ENCODE peak calls at places on chromosomes 16 and 17, in six cellular contexts. One of them, this sample, is unnamed.
A peak's percentile ranks its signal among the peaks of the same experiment; 100 is the strongest.

GRCh38 chr17:17568772-17569195 is 22.7 kb downstream of the PEMT start:
- DNase-seq in GM10248: peak; percentile 80
- DNase-seq in activated gamma-delta T cell treated with Interleukin-2 at 50 U/mL for 16 hours: peak; percentile 36
- DNase-seq in OCI-LY7: peak; percentile 52
- DNase-seq in prostate gland: peak; percentile 76
- DNase-seq in colonic mucosa: peak; percentile 90
- DNase-seq in this sample: peak; percentile 85

GRCh38 chr16:70157105-70157476 is 16.5 kb upstream of the CLEC18C start:
- DNase-seq in GM10248: peak; percentile 14
- DNase-seq in activated gamma-delta T cell treated with Interleukin-2 at 50 U/mL for 16 hours: no peak
- DNase-seq in OCI-LY7: no peak
- DNase-seq in prostate gland: peak; percentile 4
- DNase-seq in colonic mucosa: peak; percentile 14
- DNase-seq in this sample: no peak

GRCh38 chr17:65389426-65389825 is 172.0 kb downstream of the AXIN2 start:
- DNase-seq in GM10248: no peak
- DNase-seq in activated gamma-delta T cell treated with Interleukin-2 at 50 U/mL for 16 hours: no peak
- DNase-seq in OCI-LY7: no peak
- DNase-seq in prostate gland: no peak
- DNase-seq in colonic mucosa: no peak
- DNase-seq in this sample: no peak

GRCh38 chr16:83315271-83315670 is 492.5 kb upstream of the HSBP1 start:
- DNase-seq in GM10248: no peak
- DNase-seq in activated gamma-delta T cell treated with Interleukin-2 at 50 U/mL for 16 hours: no peak
- DNase-seq in OCI-LY7: no peak
- DNase-seq in prostate gland: no peak
- DNase-seq in colonic mucosa: no peak
- DNase-seq in this sample: no peak

GRCh38 chr16:56869513-56870270 is 4.7 kb downstream of the SLC12A3 start:
- DNase-seq in GM10248: peak; percentile 68
- DNase-seq in activated gamma-delta T cell treated with Interleukin-2 at 50 U/mL for 16 hours: no peak
- DNase-seq in OCI-LY7: peak; percentile 74
- DNase-seq in prostate gland: no peak
- DNase-seq in colonic mucosa: no peak
- DNase-seq in this sample: peak; percentile 81

GRCh38 chr17:5702951-5703510 is 118.7 kb upstream of the NLRP1 start:
- DNase-seq in GM10248: no peak
- DNase-seq in activated gamma-delta T cell treated with Interleukin-2 at 50 U/mL for 16 hours: no peak
- DNase-seq in OCI-LY7: no peak
- DNase-seq in prostate gland: no peak
- DNase-seq in colonic mucosa: no peak
- DNase-seq in this sample: no peak

GRCh38 chr17:79024901-79025737 is 1.1 kb downstream of the C1QTNF1 start:
- DNase-seq in GM10248: no peak
- DNase-seq in activated gamma-delta T cell treated with Interleukin-2 at 50 U/mL for 16 hours: no peak
- DNase-seq in OCI-LY7: no peak
- DNase-seq in prostate gland: peak; percentile 83
- DNase-seq in colonic mucosa: peak; percentile 51
- DNase-seq in this sample: no peak

GRCh38 chr17:38918129-38918913 is 7.1 kb upstream of the LASP1NB start:
- DNase-seq in GM10248: no peak
- DNase-seq in activated gamma-delta T cell treated with Interleukin-2 at 50 U/mL for 16 hours: no peak
- DNase-seq in OCI-LY7: no peak
- DNase-seq in prostate gland: no peak
- DNase-seq in colonic mucosa: no peak
- DNase-seq in this sample: peak; percentile 17

GRCh38 chr16:20385844-20386832 is 18.4 kb downstream of the PDILT start:
- DNase-seq in GM10248: peak; percentile 69
- DNase-seq in activated gamma-delta T cell treated with Interleukin-2 at 50 U/mL for 16 hours: peak; percentile 26
- DNase-seq in OCI-LY7: peak; percentile 58
- DNase-seq in prostate gland: peak; percentile 51
- DNase-seq in colonic mucosa: peak; percentile 65
- DNase-seq in this sample: peak; percentile 76

GRCh38 chr17:15510361-15510760 is 42.9 kb upstream of the CDRT4 start:
- DNase-seq in GM10248: no peak
- DNase-seq in activated gamma-delta T cell treated with Interleukin-2 at 50 U/mL for 16 hours: no peak
- DNase-seq in OCI-LY7: no peak
- DNase-seq in prostate gland: no peak
- DNase-seq in colonic mucosa: no peak
- DNase-seq in this sample: no peak

GRCh38 chr17:10668771-10669170 is 11.7 kb upstream of the MYH3 start:
- DNase-seq in GM10248: no peak
- DNase-seq in activated gamma-delta T cell treated with Interleukin-2 at 50 U/mL for 16 hours: no peak
- DNase-seq in OCI-LY7: no peak
- DNase-seq in prostate gland: no peak
- DNase-seq in colonic mucosa: no peak
- DNase-seq in this sample: no peak

GRCh38 chr17:3794890-3795757 is 5.9 kb downstream of the ITGAE start:
- DNase-seq in GM10248: no peak
- DNase-seq in activated gamma-delta T cell treated with Interleukin-2 at 50 U/mL for 16 hours: peak; percentile 76
- DNase-seq in OCI-LY7: peak; percentile 36
- DNase-seq in prostate gland: no peak
- DNase-seq in colonic mucosa: no peak
- DNase-seq in this sample: no peak

GRCh38 chr17:279356-279755 is 73.3 kb downstream of the RPH3AL start:
- DNase-seq in GM10248: no peak
- DNase-seq in activated gamma-delta T cell treated with Interleukin-2 at 50 U/mL for 16 hours: no peak
- DNase-seq in OCI-LY7: no peak
- DNase-seq in prostate gland: no peak
- DNase-seq in colonic mucosa: no peak
- DNase-seq in this sample: no peak

GRCh38 chr17:35577826-35578194 is 561 bp downstream of the PEX12 start:
- DNase-seq in GM10248: no peak
- DNase-seq in activated gamma-delta T cell treated with Interleukin-2 at 50 U/mL for 16 hours: no peak
- DNase-seq in OCI-LY7: no peak
- DNase-seq in prostate gland: no peak
- DNase-seq in colonic mucosa: peak; percentile 29
- DNase-seq in this sample: no peak

GRCh38 chr16:84874004-84874435 is 54.2 kb downstream of the CRISPLD2 start:
- DNase-seq in GM10248: no peak
- DNase-seq in activated gamma-delta T cell treated with Interleukin-2 at 50 U/mL for 16 hours: no peak
- DNase-seq in OCI-LY7: peak; percentile 55
- DNase-seq in prostate gland: no peak
- DNase-seq in colonic mucosa: no peak
- DNase-seq in this sample: no peak

GRCh38 chr16:16080465-16081065 is 131.1 kb downstream of the ABCC1 start:
- DNase-seq in GM10248: no peak
- DNase-seq in activated gamma-delta T cell treated with Interleukin-2 at 50 U/mL for 16 hours: no peak
- DNase-seq in OCI-LY7: no peak
- DNase-seq in prostate gland: no peak
- DNase-seq in colonic mucosa: no peak
- DNase-seq in this sample: no peak

GRCh38 chr17:49495842-49496182 is 719 bp downstream of the NGFR start:
- DNase-seq in GM10248: no peak
- DNase-seq in activated gamma-delta T cell treated with Interleukin-2 at 50 U/mL for 16 hours: no peak
- DNase-seq in OCI-LY7: no peak
- DNase-seq in prostate gland: no peak
- DNase-seq in colonic mucosa: no peak
- DNase-seq in this sample: no peak

GRCh38 chr16:84543931-84544776 is 39.7 kb upstream of the MEAK7 start:
- DNase-seq in GM10248: no peak
- DNase-seq in activated gamma-delta T cell treated with Interleukin-2 at 50 U/mL for 16 hours: no peak
- DNase-seq in OCI-LY7: no peak
- DNase-seq in prostate gland: no peak
- DNase-seq in colonic mucosa: peak; percentile 45
- DNase-seq in this sample: no peak

GRCh38 chr17:32490101-32490482 is 3.3 kb downstream of the CDK5R1 start:
- DNase-seq in GM10248: peak; percentile 17
- DNase-seq in activated gamma-delta T cell treated with Interleukin-2 at 50 U/mL for 16 hours: no peak
- DNase-seq in OCI-LY7: no peak
- DNase-seq in prostate gland: no peak
- DNase-seq in colonic mucosa: no peak
- DNase-seq in this sample: no peak

GRCh38 chr17:40063915-40064531 is 1.3 kb downstream of the THRA start:
- DNase-seq in GM10248: no peak
- DNase-seq in activated gamma-delta T cell treated with Interleukin-2 at 50 U/mL for 16 hours: no peak
- DNase-seq in OCI-LY7: no peak
- DNase-seq in prostate gland: no peak
- DNase-seq in colonic mucosa: peak; percentile 62
- DNase-seq in this sample: no peak

GRCh38 chr17:64580384-64581307 is 73.9 kb downstream of the CEP95 start:
- DNase-seq in GM10248: no peak
- DNase-seq in activated gamma-delta T cell treated with Interleukin-2 at 50 U/mL for 16 hours: no peak
- DNase-seq in OCI-LY7: no peak
- DNase-seq in prostate gland: no peak
- DNase-seq in colonic mucosa: no peak
- DNase-seq in this sample: no peak

GRCh38 chr17:57970706-57971105 is 15.5 kb upstream of the CUEDC1 start:
- DNase-seq in GM10248: no peak
- DNase-seq in activated gamma-delta T cell treated with Interleukin-2 at 50 U/mL for 16 hours: no peak
- DNase-seq in OCI-LY7: no peak
- DNase-seq in prostate gland: no peak
- DNase-seq in colonic mucosa: peak; percentile 4
- DNase-seq in this sample: no peak

GRCh38 chr16:7431723-7432122 is 99.1 kb downstream of the RBFOX1 start:
- DNase-seq in GM10248: no peak
- DNase-seq in activated gamma-delta T cell treated with Interleukin-2 at 50 U/mL for 16 hours: no peak
- DNase-seq in OCI-LY7: no peak
- DNase-seq in prostate gland: no peak
- DNase-seq in colonic mucosa: no peak
- DNase-seq in this sample: no peak

GRCh38 chr16:75616541-75617010 is 6.5 kb downstream of the ADAT1 start:
- DNase-seq in GM10248: no peak
- DNase-seq in activated gamma-delta T cell treated with Interleukin-2 at 50 U/mL for 16 hours: no peak
- DNase-seq in OCI-LY7: no peak
- DNase-seq in prostate gland: no peak
- DNase-seq in colonic mucosa: no peak
- DNase-seq in this sample: no peak

GRCh38 chr16:89142474-89143197 is 28.9 kb upstream of the CDH15 start:
- DNase-seq in GM10248: no peak
- DNase-seq in activated gamma-delta T cell treated with Interleukin-2 at 50 U/mL for 16 hours: no peak
- DNase-seq in OCI-LY7: no peak
- DNase-seq in prostate gland: no peak
- DNase-seq in colonic mucosa: peak; percentile 44
- DNase-seq in this sample: no peak

GRCh38 chr16:69942099-69942491 is 9.0 kb upstream of the CLEC18A start:
- DNase-seq in GM10248: no peak
- DNase-seq in activated gamma-delta T cell treated with Interleukin-2 at 50 U/mL for 16 hours: no peak
- DNase-seq in OCI-LY7: no peak
- DNase-seq in prostate gland: no peak
- DNase-seq in colonic mucosa: no peak
- DNase-seq in this sample: no peak

GRCh38 chr17:73691321-73691766 is 47.1 kb upstream of the SDK2 start:
- DNase-seq in GM10248: no peak
- DNase-seq in activated gamma-delta T cell treated with Interleukin-2 at 50 U/mL for 16 hours: no peak
- DNase-seq in OCI-LY7: no peak
- DNase-seq in prostate gland: no peak
- DNase-seq in colonic mucosa: no peak
- DNase-seq in this sample: no peak

GRCh38 chr17:45431531-45432404 is 902 bp downstream of the ARHGAP27 start:
- DNase-seq in GM10248: peak; percentile 91
- DNase-seq in activated gamma-delta T cell treated with Interleukin-2 at 50 U/mL for 16 hours: peak; percentile 68
- DNase-seq in OCI-LY7: peak; percentile 59
- DNase-seq in prostate gland: peak; percentile 91
- DNase-seq in colonic mucosa: peak; percentile 96
- DNase-seq in this sample: peak; percentile 94